ENCODE peak calls at places on chromosome 17, in four cellular contexts. O is HepG2, U is GM12878, E is H1. P is an unnamed sample.

GRCh38 chr17:5942687-5943086 is 127.5 kb upstream of the WSCD1 start:
- DNase-seq in O (no peak), U (no peak), E (no peak), P (peak)

GRCh38 chr17:67488161-67488560 is 111.1 kb downstream of the PITPNC1 start:
- DNase-seq in E (no peak), O (no peak), U (no peak), P (no peak)

GRCh38 chr17:40399185-40399584 is 18.5 kb downstream of the TOP2A start:
- DNase-seq in O (peak), E (no peak), U (no peak), P (peak)

GRCh38 chr17:28405632-28406477 is at the start of gene SLC46A1:
- DNase-seq in U (no peak), E (no peak), O (peak), P (peak)

GRCh38 chr17:63439682-63440081 is 6.4 kb downstream of the CYB561 start:
- DNase-seq in O (no peak), U (no peak), E (no peak), P (no peak)

GRCh38 chr17:17516315-17516930 is 20.2 kb upstream of the RASD1 start:
- DNase-seq in O (no peak), U (no peak), E (no peak), P (no peak)

GRCh38 chr17:3502466-3502865 is 26.7 kb downstream of the ASPA start:
- DNase-seq in E (no peak), U (no peak), O (no peak), P (no peak)

GRCh38 chr17:12979826-12980500 is 37.9 kb downstream of the ELAC2 start:
- DNase-seq in E (no peak), O (no peak), U (no peak), P (no peak)

GRCh38 chr17:49218941-49219913 is 8.7 kb downstream of the ABI3 start:
- DNase-seq in E (no peak), O (no peak), U (peak), P (peak)

GRCh38 chr17:60160829-60161501 is 11.2 kb downstream of the CA4 start:
- DNase-seq in U (no peak), E (no peak), O (no peak), P (no peak)

GRCh38 chr17:27049104-27049784 is 244.7 kb upstream of the WSB1 start:
- DNase-seq in U (no peak), O (no peak), E (no peak), P (no peak)

GRCh38 chr17:79592641-79593040 is 18.2 kb downstream of the RBFOX3 start:
- DNase-seq in E (no peak), U (no peak), O (no peak), P (no peak)

GRCh38 chr17:14227052-14227451 is 9.6 kb downstream of the CDRT15 start:
- DNase-seq in O (no peak), U (no peak), E (no peak), P (no peak)

GRCh38 chr17:29663155-29663554 is 40.4 kb upstream of the CORO6 start:
- DNase-seq in E (no peak), O (peak), U (no peak), P (no peak)

GRCh38 chr17:82890339-82890730 is 50.5 kb upstream of the ZNF750 start:
- DNase-seq in O (no peak), E (no peak), U (no peak), P (no peak)

GRCh38 chr17:51423421-51424160 is 163.2 kb downstream of the UTP18 start:
- DNase-seq in E (no peak), U (no peak), O (no peak), P (peak)

GRCh38 chr17:45098081-45098868 is 34.0 kb downstream of the PLCD3 start:
- DNase-seq in U (no peak), E (no peak), O (no peak), P (no peak)

GRCh38 chr17:30716461-30717289 is 107.8 kb downstream of the CRLF3 start:
- DNase-seq in E (no peak), O (no peak), U (no peak), P (no peak)

GRCh38 chr17:72342582-72343527 is 222.0 kb downstream of the SOX9 start:
- DNase-seq in E (no peak), U (no peak), O (no peak), P (peak)

GRCh38 chr17:3911271-3912053 is 4.8 kb downstream of the P2RX1 start:
- DNase-seq in E (no peak), O (no peak), U (peak), P (no peak)

GRCh38 chr17:69166957-69167356 is 25.3 kb upstream of the ABCA6 start:
- DNase-seq in E (no peak), U (no peak), O (no peak), P (no peak)

GRCh38 chr17:17783121-17783824 is 53.5 kb downstream of the SREBF1 start:
- DNase-seq in E (peak), U (peak), O (no peak), P (peak)

GRCh38 chr17:15262291-15263205 is 2.6 kb downstream of the PMP22 start:
- DNase-seq in E (no peak), U (no peak), O (no peak), P (peak)

GRCh38 chr17:19346351-19347255 is 15.9 kb downstream of the B9D1 start:
- DNase-seq in O (peak), E (no peak), U (no peak), P (peak)

GRCh38 chr17:78434455-78435329 is 56.2 kb downstream of the PGS1 start:
- DNase-seq in O (no peak), U (no peak), E (no peak), P (no peak)

GRCh38 chr17:41710472-41711090 is 1.6 kb upstream of the GAST start:
- DNase-seq in O (no peak), U (no peak), E (no peak), P (no peak)

GRCh38 chr17:31533546-31534155 is 142.2 kb downstream of the RAB11FIP4 start:
- DNase-seq in E (no peak), U (no peak), O (no peak), P (peak)

GRCh38 chr17:72343911-72344310 is 223.1 kb downstream of the SOX9 start:
- DNase-seq in U (no peak), E (no peak), O (no peak), P (no peak)

GRCh38 chr17:77887464-77888241 is 70.8 kb upstream of the TNRC6C start:
- DNase-seq in E (no peak), U (no peak), O (peak), P (peak)

GRCh38 chr17:43399839-43400328 is 1.1 kb downstream of the ARL4D start:
- DNase-seq in E (no peak), U (no peak), O (no peak), P (no peak)

GRCh38 chr17:64502809-64503208 is 3.3 kb downstream of the DDX5 start:
- DNase-seq in E (no peak), O (no peak), U (no peak), P (no peak)

GRCh38 chr17:50926523-50926922 is 60.4 kb upstream of the TOB1 start:
- DNase-seq in O (no peak), E (no peak), U (no peak), P (no peak)

GRCh38 chr17:78038748-78039288 is 80.3 kb downstream of the TNRC6C start:
- DNase-seq in O (no peak), U (no peak), E (no peak), P (no peak)

GRCh38 chr17:63405741-63406261 is 40.3 kb downstream of the CYB561 start:
- DNase-seq in O (peak), U (no peak), E (no peak), P (peak)

GRCh38 chr17:73720187-73720834 is 76.1 kb upstream of the SDK2 start:
- DNase-seq in O (peak), E (no peak), U (no peak), P (no peak)

DNA sequence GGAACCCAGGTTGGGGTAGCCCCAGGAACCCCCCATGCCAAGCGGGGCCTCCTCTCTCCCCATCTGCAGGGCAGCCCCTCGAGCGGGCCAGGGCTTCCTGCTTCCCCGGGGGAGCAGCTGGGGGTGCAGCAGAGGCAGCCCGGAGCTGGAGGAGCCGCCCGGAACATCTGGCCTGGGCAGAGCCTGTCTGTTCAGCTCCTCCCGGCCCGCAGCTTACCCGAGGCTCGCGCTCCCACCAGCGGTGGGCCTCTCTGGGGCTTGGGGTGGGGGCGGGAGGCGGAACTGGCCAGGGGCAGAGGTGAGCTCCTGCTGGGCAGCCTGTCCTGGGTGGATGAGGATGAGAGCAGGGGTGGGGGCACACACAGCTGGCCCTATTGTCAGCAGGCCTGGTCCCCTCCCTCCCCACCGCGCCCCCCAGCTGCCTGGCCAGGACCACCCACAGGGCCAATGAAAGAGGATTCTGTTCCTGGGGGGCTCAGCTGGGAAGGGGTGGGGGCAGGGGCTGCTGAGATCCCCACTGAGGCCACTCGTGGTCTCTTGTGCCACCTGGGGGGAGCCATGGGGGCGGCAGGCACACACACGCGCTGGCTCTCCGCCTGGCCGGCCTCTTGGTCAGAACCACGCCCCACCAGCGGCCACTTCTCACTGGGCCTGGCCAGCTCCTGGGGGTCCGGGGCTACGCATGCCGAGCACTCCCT is 34.7 kb downstream of the BAHCC1 start:
- DNase-seq in U (no peak), E (no peak), O (no peak), P (peak)
- TF ChIP-seq ZNF274 in U (no peak), E (no peak), O (no peak), P (no peak)

DNA sequence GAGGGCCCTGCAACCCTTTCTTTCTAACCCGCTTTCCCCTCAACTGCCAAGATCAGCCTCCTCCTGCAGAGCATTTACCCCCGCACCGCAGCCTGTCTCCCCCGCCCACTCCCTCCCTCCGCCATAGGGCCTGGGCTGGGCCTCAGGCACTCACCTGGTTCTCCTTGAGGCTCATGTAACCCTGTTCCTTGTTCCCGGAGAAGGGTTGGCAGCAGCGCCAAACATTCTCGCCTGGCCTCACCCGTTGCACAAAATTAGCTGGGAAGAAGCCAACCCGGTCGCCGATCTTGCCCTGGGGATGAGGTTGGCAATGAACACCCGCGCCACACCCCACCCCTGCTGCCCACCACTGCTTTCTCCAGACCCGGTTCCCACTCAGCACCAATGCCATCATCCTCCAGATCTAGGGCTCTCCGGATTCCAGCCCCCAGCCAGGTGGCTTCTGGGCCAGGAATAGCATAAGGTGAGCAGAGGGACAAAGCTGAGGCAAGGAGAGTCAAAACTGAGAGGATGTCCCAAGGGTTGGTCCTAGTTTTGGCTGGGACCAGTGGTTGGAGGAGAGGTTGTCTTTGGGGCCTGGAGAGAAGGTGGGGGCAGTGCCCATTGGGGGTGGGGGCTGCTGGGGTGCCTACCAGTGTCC is 12.8 kb downstream of the STAC2 start:
- DNase-seq in U (no peak), E (no peak), O (no peak), P (no peak)
- TF ChIP-seq YY1 in U (no peak), E (no peak), O (no peak), P (no peak)

DNA sequence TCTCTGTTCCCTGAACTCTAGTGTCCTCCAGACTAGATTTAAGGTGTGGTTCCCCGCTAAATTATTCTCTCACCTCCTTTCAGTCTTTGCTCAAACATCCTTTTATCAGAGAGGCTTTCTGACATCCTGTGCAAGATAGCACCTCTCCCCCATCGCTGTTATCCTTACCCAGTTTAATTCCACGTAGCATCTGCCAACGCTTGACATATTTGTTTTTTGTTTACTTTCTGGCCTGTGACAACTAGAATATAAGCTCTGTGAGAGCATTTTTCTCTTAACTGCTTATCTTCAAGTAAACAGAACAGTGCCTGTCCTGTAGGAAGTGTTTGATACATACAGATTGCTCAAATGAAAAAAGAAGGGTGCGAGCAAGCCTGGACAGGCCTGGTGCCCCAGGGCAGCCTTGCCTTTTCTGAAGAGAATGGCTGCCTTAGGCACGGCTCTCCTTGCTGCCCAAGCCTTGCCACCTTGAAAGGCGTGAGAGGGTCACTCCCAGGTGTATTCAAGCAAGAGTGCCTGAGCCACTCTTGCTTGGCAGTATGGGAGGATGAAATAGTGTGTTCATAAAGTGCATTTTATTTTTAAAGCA is 9.7 kb downstream of the DYNLL2 start:
- DNase-seq in O (no peak), U (no peak), E (no peak), P (no peak)
- TF ChIP-seq ZNF274 in O (no peak), U (no peak), E (no peak), P (no peak)

DNA sequence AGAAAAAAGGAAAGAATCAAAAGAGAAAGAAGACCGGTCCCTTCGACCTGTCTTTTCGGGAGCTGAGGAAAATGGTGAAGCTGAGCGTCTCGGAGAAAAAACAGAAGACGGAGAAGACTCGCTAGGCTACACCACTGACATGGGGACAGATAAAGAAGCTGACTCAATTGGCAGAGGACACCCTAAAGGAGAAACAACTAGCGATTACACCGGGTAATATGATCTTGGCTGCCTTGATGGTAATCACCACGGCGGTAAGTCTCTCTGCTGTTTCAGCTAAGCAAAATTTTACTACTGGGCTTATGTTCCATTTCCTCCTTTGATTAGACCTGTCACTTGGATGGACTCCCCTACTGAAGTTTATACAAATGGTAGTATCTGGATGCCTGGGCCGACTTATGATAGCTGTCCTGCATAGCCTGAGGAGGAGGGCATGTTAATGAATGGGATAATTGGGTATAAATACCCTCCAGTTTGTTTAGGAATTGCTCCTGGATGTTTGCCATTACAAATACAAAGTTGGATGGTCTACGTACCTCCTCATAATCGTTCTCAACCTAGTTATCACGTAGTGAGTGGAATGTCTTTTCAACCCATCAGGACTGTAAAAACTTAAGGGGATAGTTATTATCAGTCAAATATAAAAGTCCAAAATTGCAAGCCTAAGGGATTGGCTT is 24.1 kb downstream of the ALOX15B start:
- DNase-seq in O (no peak), E (no peak), U (no peak), P (no peak)
- TF ChIP-seq YY1 in O (no peak), E (no peak), U (no peak), P (no peak)

P was measured in K562.